ENCODE peak calls at places on chromosomes 13 and 19, in four cellular contexts. H is fibroblast of pulmonary artery, C is cardiac fibroblast, N is body of pancreas. Q is an unnamed sample.

GRCh38 chr19:48484931-48485612 is 15.9 kb downstream of the CYTH2 start:
- DNase-seq in H (no peak), C (no peak), N (no peak), Q (no peak)

GRCh38 chr19:49954092-49954825 is 6.7 kb downstream of the SIGLEC11 start:
- DNase-seq in H (peak), C (peak), N (peak), Q (peak)

GRCh38 chr19:30689474-30689873 is 317.3 kb downstream of the ZNF536 start:
- DNase-seq in H (no peak), C (no peak), N (no peak), Q (no peak)

GRCh38 chr13:30464496-30465351 is 1.0 kb downstream of the HMGB1 start:
- DNase-seq in H (peak), C (peak), N (peak), Q (peak)

GRCh38 chr19:27774337-27774736 is 1438.6 kb downstream of the UQCRFS1 start:
- DNase-seq in H (no peak), C (peak), N (no peak), Q (no peak)

GRCh38 chr19:48244289-48244688 is 11.4 kb downstream of the CARD8 start:
- DNase-seq in H (peak), C (peak), N (no peak), Q (no peak)

GRCh38 chr13:37107868-37108267 is 2.4 kb upstream of the CSNK1A1L start:
- DNase-seq in H (no peak), C (no peak), N (no peak), Q (no peak)

GRCh38 chr19:46478356-46478986 is 7.1 kb upstream of the PNMA8A start:
- DNase-seq in H (peak), C (peak), N (no peak), Q (no peak)

GRCh38 chr13:87677043-87677333 is 5.8 kb downstream of the SLITRK5 start:
- DNase-seq in H (no peak), C (no peak), N (no peak), Q (no peak)

GRCh38 chr19:44024900-44025216 is 321 bp upstream of the ZNF222 start:
- DNase-seq in H (no peak), C (no peak), N (no peak), Q (no peak)

GRCh38 chr19:2475018-2475701 is 767 bp upstream of the GADD45B start:
- DNase-seq in H (peak), C (peak), N (peak), Q (peak)

GRCh38 chr13:23790591-23791170 is 98.5 kb downstream of the MIPEP start:
- DNase-seq in H (peak), C (peak), N (peak), Q (no peak)

GRCh38 chr13:20482275-20482761 is 43.3 kb downstream of the CRYL1 start:
- DNase-seq in H (peak), C (peak), N (no peak), Q (no peak)

GRCh38 chr19:47699360-47699917 is 13.8 kb upstream of the EHD2 start:
- DNase-seq in H (peak), C (no peak), N (peak), Q (peak)

GRCh38 chr19:955803-956746 is 28.1 kb upstream of the WDR18 start:
- DNase-seq in H (no peak), C (no peak), N (peak), Q (no peak)

GRCh38 chr13:27379694-27380596 is 44.5 kb upstream of the GTF3A start:
- DNase-seq in H (peak), C (peak), N (peak), Q (peak)

GRCh38 chr19:45591004-45591637 is 6.5 kb upstream of the OPA3 start:
- DNase-seq in H (no peak), C (no peak), N (peak), Q (peak)

GRCh38 chr13:52395704-52396103 is 10.3 kb downstream of the THSD1 start:
- DNase-seq in H (no peak), C (no peak), N (no peak), Q (no peak)

GRCh38 chr19:10454267-10454666 is 33.9 kb downstream of the PDE4A start:
- DNase-seq in H (no peak), C (peak), N (no peak), Q (peak)

GRCh38 chr19:30078381-30078910 is 136.4 kb downstream of the URI1 start:
- DNase-seq in H (no peak), C (no peak), N (no peak), Q (no peak)

GRCh38 chr13:113122571-113123225 is at the start of gene F10:
- DNase-seq in H (peak), C (peak), N (peak), Q (no peak)

GRCh38 chr13:94061316-94061715 is 418.2 kb downstream of the DCT start:
- DNase-seq in H (peak), C (peak), N (no peak), Q (peak)

GRCh38 chr19:53002479-53002878 is 11.2 kb upstream of the ERVV-1 start:
- DNase-seq in H (no peak), C (peak), N (no peak), Q (no peak)

GRCh38 chr13:20136781-20137703 is 23.8 kb downstream of the GJA3 start:
- DNase-seq in H (peak), C (no peak), N (peak), Q (no peak)

GRCh38 chr19:37551123-37551993 is 43.2 kb downstream of the ZNF571 start:
- DNase-seq in H (peak), C (peak), N (no peak), Q (no peak)

GRCh38 chr13:69524459-69525155 is 583.0 kb upstream of the ATXN8OS start:
- DNase-seq in H (no peak), C (peak), N (no peak), Q (peak)

GRCh38 chr19:10995926-10996600 is 35.2 kb downstream of the SMARCA4 start:
- DNase-seq in H (no peak), C (no peak), N (no peak), Q (no peak)

GRCh38 chr13:113499936-113500335 is 9.4 kb upstream of the DCUN1D2 start:
- DNase-seq in H (peak), C (peak), N (no peak), Q (no peak)

GRCh38 chr19:33405491-33406461 is 32.3 kb downstream of the CEBPG start:
- DNase-seq in H (no peak), C (no peak), N (no peak), Q (no peak)

GRCh38 chr19:20067898-20068297 is 9.9 kb upstream of the ZNF90 start:
- DNase-seq in H (no peak), C (no peak), N (no peak), Q (no peak)

GRCh38 chr13:51435002-51435578 is 17.7 kb downstream of the INTS6 start:
- DNase-seq in H (peak), C (peak), N (no peak), Q (peak)

GRCh38 chr19:590396-590745 is 690 bp downstream of the HCN2 start:
- DNase-seq in H (peak), C (peak), N (no peak), Q (peak)

GRCh38 chr13:98658131-98658530 is 81.2 kb upstream of the STK24 start:
- DNase-seq in H (peak), C (peak), N (no peak), Q (no peak)

GRCh38 chr19:4376991-4377781 is 23.2 kb downstream of the SH3GL1 start:
- DNase-seq in H (no peak), C (no peak), N (peak), Q (peak)

GRCh38 chr19:38930776-38931761 is at the start of gene MRPS12:
- DNase-seq in H (peak), C (peak), N (peak), Q (peak)

GRCh38 chr13:76886292-76887061 is at the start of gene KCTD12:
- DNase-seq in H (peak), C (peak), N (peak), Q (peak)
- TF ChIP-seq CTCF in H (no peak), C (peak), N (peak), Q (peak)

DNA sequence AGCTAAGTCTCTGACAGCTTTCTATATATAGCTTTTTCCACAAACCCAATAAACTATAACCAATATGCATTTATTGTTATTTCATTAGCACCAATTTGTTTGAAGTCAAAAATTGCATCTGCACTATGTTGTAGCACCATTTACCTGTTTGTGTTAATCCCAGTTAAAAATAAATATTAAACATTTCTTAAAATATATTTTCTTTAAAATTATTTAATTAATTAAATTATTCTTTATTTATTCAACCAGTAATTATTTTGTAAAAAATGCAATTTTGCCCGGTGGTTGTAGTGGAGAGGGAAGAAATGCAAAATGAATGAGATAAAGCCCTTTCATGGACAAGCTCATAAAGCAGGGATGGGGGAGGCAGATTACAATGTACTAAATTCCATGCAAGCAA is 1257.9 kb downstream of the PCDH17 start:
- DNase-seq in H (no peak), C (no peak), N (no peak), Q (no peak)
- TF ChIP-seq CTCF in H (no peak), C (no peak), N (no peak), Q (no peak)

DNA sequence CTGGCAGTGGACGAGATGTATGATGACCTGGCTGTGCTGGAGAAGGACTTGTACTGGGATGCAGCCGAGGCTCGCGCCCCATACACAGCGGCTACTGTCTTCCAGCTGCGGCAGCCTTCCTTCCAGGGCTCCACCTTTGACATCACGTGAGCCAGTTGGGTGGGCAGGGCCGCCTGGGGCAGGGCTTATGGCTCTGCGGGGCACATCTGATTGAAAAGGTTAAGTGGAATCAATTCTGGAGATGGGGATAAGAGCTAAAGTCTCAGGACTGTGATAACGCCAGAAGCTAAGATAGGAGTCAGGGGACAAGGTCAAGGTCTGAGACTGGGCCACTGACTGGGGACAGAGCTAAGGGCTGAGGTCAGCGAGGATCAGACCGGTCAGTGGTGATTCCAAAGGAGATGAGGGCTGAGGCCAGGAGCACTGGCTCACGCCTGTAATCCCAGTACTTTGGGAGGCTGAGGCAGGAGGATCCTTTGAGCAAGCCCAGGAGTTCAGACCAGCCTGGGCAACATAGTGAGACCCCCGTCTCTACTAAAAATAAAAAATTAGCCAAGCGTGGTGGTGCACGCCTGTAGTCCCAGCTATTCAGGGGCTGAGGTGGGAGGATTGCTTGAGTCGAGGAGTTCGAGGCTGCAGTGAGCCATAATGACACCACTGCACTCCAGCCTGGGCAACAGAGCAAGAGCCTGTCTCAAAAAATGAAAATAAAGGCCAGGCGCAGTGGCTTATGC is 4.7 kb downstream of the BEST2 start:
- DNase-seq in H (no peak), C (no peak), N (no peak), Q (no peak)
- TF ChIP-seq CTCF in H (no peak), C (no peak), N (no peak), Q (no peak)

DNA sequence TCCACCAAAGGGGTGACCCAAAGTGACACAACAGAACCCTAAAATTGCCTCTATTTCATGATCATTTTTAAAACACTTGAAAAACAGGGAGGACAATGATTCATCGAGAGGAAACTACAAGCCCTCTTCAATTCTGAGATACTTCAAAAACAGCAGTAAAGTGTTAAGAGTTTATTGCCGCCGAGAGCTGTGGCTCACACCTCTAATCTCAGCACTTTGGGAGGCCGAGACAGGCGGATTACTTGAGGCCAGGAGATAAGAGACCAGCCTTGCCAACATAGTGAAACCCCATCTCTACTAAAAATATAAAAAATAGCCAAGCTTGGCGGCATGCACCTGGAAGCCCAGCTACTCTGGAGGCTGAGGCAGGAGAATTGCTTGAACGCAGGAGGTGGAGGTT is 189.5 kb upstream of the NBEA start:
- DNase-seq in H (no peak), C (no peak), N (no peak), Q (no peak)
- TF ChIP-seq CTCF in H (no peak), C (no peak), N (no peak), Q (no peak)

DNA sequence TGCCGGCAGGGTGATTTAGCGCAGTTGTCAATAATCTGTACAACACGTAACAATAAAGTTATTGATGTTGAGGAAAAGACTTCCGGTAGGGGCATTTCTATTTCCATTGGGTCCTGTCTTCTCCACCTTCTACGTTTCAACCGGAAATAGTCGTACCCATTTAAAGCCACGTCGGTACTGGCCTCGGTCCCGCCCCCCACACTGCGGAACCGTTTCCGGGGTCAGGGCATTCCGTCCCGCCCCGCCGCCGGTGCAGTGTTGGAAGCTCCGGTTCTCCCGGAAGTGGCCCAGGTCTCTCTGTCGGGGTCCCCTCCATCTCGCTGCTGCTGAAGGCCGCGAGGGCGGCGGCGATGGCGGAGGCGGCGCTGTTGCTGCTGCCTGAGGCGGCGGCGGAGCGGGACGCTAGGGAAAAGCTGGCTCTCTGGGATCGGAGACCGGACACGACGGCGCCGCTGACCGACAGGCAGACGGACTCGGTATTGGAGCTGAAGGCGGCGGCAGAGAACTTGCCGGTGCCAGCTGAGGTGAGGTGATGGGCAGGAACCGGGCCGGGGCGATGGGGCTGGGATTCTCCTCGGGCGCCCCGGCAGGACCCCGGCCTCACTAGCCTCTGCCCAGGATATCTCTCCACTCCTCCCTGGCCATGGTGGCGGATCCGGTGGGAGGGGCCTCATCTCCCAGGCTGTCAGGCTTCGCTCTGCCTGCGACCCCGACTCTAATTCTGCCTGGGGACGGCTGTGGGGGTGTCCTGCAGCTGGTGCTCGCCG is at the start of gene COG3:
- DNase-seq in H (peak), C (peak), N (peak), Q (peak)
- TF ChIP-seq CTCF in H (no peak), C (no peak), N (peak), Q (peak)

GRCh38 chr19:18434411-18435184 is 3.3 kb downstream of the ISYNA1 start:
- DNase-seq in H (no peak), C (no peak), N (no peak), Q (no peak)
- TF ChIP-seq CTCF in H (no peak), C (no peak), N (no peak), Q (no peak)